ENCODE peak calls at places on chromosomes 4 and X, in nine cellular contexts. Q, O, S, N, Y, X, C, A and B are unnamed samples.

GRCh38 chr4:41692717-41693345 is 55.7 kb downstream of the PHOX2B start:
- DNase-seq in X (peak), O (no peak), Y (no peak), C (peak), S (peak), A (peak), N (peak), Q (no peak), B (no peak)

GRCh38 chrX:50514811-50515210 is 44.2 kb upstream of the DGKK start:
- DNase-seq in S (no peak), Y (no peak), A (no peak), N (no peak), C (no peak), X (no peak), Q (no peak), O (no peak), B (no peak)

GRCh38 chr4:30460818-30461217 is 259.4 kb upstream of the PCDH7 start:
- DNase-seq in Q (no peak), A (no peak), O (no peak), S (no peak), X (no peak), N (no peak), C (no peak), Y (no peak), B (no peak)

GRCh38 chr4:168856312-168856711 is 153.7 kb downstream of the CBR4 start:
- DNase-seq in C (peak), Q (no peak), N (no peak), X (peak), O (no peak), A (peak), Y (no peak), S (peak), B (no peak)

GRCh38 chrX:106000203-106000602 is 38.3 kb downstream of the SERPINA7 start:
- DNase-seq in O (no peak), C (no peak), Y (no peak), A (no peak), N (no peak), X (no peak), Q (no peak), S (no peak), B (no peak)

GRCh38 chr4:112853662-112854256 is 195.7 kb upstream of the ANK2 start:
- DNase-seq in S (peak), C (peak), Q (no peak), O (no peak), N (no peak), A (peak), X (no peak), Y (no peak), B (no peak)

GRCh38 chrX:53711446-53711845 is 24.9 kb upstream of the HUWE1 start:
- DNase-seq in S (no peak), Q (no peak), O (no peak), C (no peak), Y (no peak), N (no peak), X (no peak), A (no peak), B (no peak)

GRCh38 chrX:103791826-103792458 is 15.3 kb downstream of the PLP1 start:
- DNase-seq in A (no peak), N (no peak), O (no peak), X (peak), C (peak), Y (no peak), Q (no peak), S (peak), B (no peak)

GRCh38 chr4:99323761-99324160 is 2.6 kb upstream of the ADH1B start:
- DNase-seq in X (no peak), Y (no peak), Q (no peak), A (no peak), S (peak), O (no peak), C (peak), N (no peak), B (no peak)

GRCh38 chr4:8355864-8356565 is 84.5 kb downstream of the ACOX3 start:
- DNase-seq in S (peak), Q (no peak), O (no peak), A (no peak), C (peak), Y (no peak), N (no peak), X (peak), B (peak)